ENCODE peak calls at places on chromosomes 2 and 18, in seven cellular contexts. Q is IMR-90, T is HepG2, O is fibroblast of lung, I is heart right ventricle, E is upper lobe of right lung, B is cardiac muscle cell. K is an unnamed sample.

GRCh38 chr2:73985318-73986084 is 791 bp downstream of the TET3 start:
- DNase-seq in Q (no peak), T (peak; percentile 31), O (no peak), I (peak; percentile 65), E (peak; percentile 75), B (peak; percentile 43), K (peak; percentile 63)

GRCh38 chr18:12879840-12880531 is 4.1 kb downstream of the PTPN2 start:
- DNase-seq in Q (no peak), T (no peak), O (no peak), I (no peak), E (no peak), B (no peak), K (no peak)

GRCh38 chr2:72112981-72113846 is 34.4 kb downstream of the CYP26B1 start:
- DNase-seq in Q (no peak), T (no peak), O (no peak), I (no peak), E (no peak), B (no peak), K (no peak)

GRCh38 chr2:7943446-7943845 is 738.4 kb upstream of the ID2 start:
- DNase-seq in Q (no peak), T (no peak), O (no peak), I (no peak), E (no peak), B (no peak), K (no peak)

GRCh38 chr2:30382995-30383394 is 64.1 kb upstream of the LCLAT1 start:
- DNase-seq in Q (no peak), T (no peak), O (no peak), I (no peak), E (no peak), B (no peak), K (no peak)

GRCh38 chr2:135819211-135819610 is 17.8 kb downstream of the LCT start:
- DNase-seq in Q (peak; percentile 50), T (peak; percentile 29), O (peak; percentile 59), I (no peak), E (no peak), B (peak; percentile 41), K (no peak)

GRCh38 chr2:165058471-165059265 is 103.3 kb upstream of the SLC38A11 start:
- DNase-seq in Q (no peak), T (no peak), O (no peak), I (no peak), E (no peak), B (no peak), K (no peak)

GRCh38 chr2:63789318-63790051 is 52.2 kb upstream of the UGP2 start:
- DNase-seq in Q (peak; percentile 70), T (no peak), O (peak; percentile 60), I (no peak), E (no peak), B (peak; percentile 30), K (no peak)

GRCh38 chr18:36766836-36767235 is 62.0 kb downstream of the TPGS2 start:
- DNase-seq in Q (no peak), T (no peak), O (peak; percentile 15), I (no peak), E (no peak), B (no peak), K (no peak)

GRCh38 chr2:101993772-101994171 is 2.0 kb downstream of the IL1R2 start:
- DNase-seq in Q (no peak), T (no peak), O (no peak), I (no peak), E (no peak), B (no peak), K (no peak)

GRCh38 chr2:160812830-160813505 is 319.4 kb upstream of the RBMS1 start:
- DNase-seq in Q (no peak), T (no peak), O (no peak), I (no peak), E (no peak), B (peak; percentile 10), K (no peak)

GRCh38 chr2:220396287-220396686 is 768.9 kb downstream of the SLC4A3 start:
- DNase-seq in Q (peak; percentile 88), T (no peak), O (peak; percentile 86), I (no peak), E (no peak), B (peak; percentile 86), K (no peak)

GRCh38 chr18:23935804-23936203 is 78.8 kb upstream of the TTC39C start:
- DNase-seq in Q (no peak), T (no peak), O (no peak), I (no peak), E (no peak), B (no peak), K (no peak)

GRCh38 chr2:212528106-212528856 is 10.3 kb downstream of the ERBB4 start:
- DNase-seq in Q (no peak), T (no peak), O (no peak), I (peak; percentile 12), E (no peak), B (no peak), K (no peak)

GRCh38 chr18:30288662-30289414 is 753.7 kb downstream of the DSC3 start:
- DNase-seq in Q (no peak), T (no peak), O (no peak), I (no peak), E (no peak), B (no peak), K (no peak)

GRCh38 chr2:169768262-169768995 is 30.2 kb upstream of the SSB start:
- DNase-seq in Q (no peak), T (no peak), O (no peak), I (peak; percentile 24), E (peak; percentile 65), B (no peak), K (peak; percentile 32)

GRCh38 chr2:73112913-73113633 is at the start of gene RAB11FIP5:
- DNase-seq in Q (peak; percentile 88), T (peak; percentile 57), O (peak; percentile 90), I (peak; percentile 81), E (peak; percentile 90), B (peak; percentile 86), K (peak; percentile 81)

GRCh38 chr2:2159336-2159735 is 171.7 kb downstream of the MYT1L start:
- DNase-seq in Q (no peak), T (no peak), O (no peak), I (no peak), E (no peak), B (no peak), K (no peak)

GRCh38 chr2:227351639-227352038 is 26.6 kb downstream of the MFF start:
- DNase-seq in Q (no peak), T (no peak), O (no peak), I (no peak), E (no peak), B (no peak), K (no peak)
- H3K27ac ChIP-seq in Q (no peak overlapping the region), T (no peak overlapping the region), O (no peak overlapping the region), I (no peak overlapping the region), E (no peak overlapping the region), B (no peak overlapping the region), K (no peak overlapping the region)

GRCh38 chr2:82524826-82525225 is 1934.3 kb downstream of the SUCLG1 start:
- DNase-seq in Q (no peak), T (no peak), O (no peak), I (no peak), E (no peak), B (no peak), K (no peak)
- H3K9me3 ChIP-seq in Q (no peaks in the 10 kb centered on the region), T (peaks cover 5% of the 10 kb centered on the region), O (no peaks in the 10 kb centered on the region), I (no peaks in the 10 kb centered on the region), E (no peaks in the 10 kb centered on the region), B (no peaks in the 10 kb centered on the region), K (no peaks in the 10 kb centered on the region)

GRCh38 chr2:85579266-85579935 is 2.0 kb downstream of the VAMP8 start:
- DNase-seq in Q (no peak), T (no peak), O (no peak), I (no peak), E (no peak), B (no peak), K (no peak)
- H3K27ac ChIP-seq in Q (peak overlapping the region; percentile 32), T (peak overlapping the region; percentile 33), O (peak overlapping the region; percentile 71), I (peak overlapping the region; percentile 80), E (peak overlapping the region; percentile 94), B (peak overlapping the region; percentile 58), K (peak overlapping the region; percentile 73)

DNA sequence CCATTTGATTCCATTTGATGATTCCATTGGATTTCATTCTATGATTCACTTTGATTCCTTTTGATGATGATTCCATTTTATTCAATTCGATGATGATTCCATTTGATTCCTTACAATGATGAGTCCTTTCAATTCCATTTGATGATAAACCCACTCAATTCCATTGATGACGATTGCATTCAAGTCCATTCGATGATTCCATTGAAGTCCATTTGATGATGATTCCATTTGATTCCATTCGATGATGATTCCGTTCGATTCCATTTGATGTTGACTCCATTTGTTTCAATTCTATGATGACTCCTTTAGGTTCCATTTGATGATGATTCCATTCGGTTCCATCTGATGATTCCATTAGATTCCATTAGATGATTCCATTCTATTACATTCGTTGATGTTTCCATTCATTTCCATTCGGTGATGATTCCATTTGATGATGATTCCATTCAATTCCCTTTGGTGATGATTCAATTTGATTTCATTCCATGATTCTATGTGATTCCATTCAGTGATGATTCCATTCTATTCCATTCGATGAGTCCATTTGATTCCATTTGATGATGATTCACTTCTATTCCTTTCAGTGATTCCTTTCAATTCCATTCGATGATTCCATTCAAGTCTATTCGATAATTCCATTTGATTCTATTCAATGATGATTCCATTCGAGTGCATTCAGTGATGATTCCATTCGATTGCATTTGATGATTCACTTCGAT is 1106.0 kb downstream of the RPIA start:
- DNase-seq in Q (no peak), T (no peak), O (no peak), I (no peak), E (no peak), B (no peak), K (no peak)
- H3K9me3 ChIP-seq in Q (peaks cover 8% of the 10 kb centered on the region), T (peaks cover 100% of the 10 kb centered on the region), O (peaks cover 8% of the 10 kb centered on the region), I (peaks cover 35% of the 10 kb centered on the region), E (peaks cover 47% of the 10 kb centered on the region), B (peaks cover 53% of the 10 kb centered on the region), K (peaks cover 75% of the 10 kb centered on the region)

DNA sequence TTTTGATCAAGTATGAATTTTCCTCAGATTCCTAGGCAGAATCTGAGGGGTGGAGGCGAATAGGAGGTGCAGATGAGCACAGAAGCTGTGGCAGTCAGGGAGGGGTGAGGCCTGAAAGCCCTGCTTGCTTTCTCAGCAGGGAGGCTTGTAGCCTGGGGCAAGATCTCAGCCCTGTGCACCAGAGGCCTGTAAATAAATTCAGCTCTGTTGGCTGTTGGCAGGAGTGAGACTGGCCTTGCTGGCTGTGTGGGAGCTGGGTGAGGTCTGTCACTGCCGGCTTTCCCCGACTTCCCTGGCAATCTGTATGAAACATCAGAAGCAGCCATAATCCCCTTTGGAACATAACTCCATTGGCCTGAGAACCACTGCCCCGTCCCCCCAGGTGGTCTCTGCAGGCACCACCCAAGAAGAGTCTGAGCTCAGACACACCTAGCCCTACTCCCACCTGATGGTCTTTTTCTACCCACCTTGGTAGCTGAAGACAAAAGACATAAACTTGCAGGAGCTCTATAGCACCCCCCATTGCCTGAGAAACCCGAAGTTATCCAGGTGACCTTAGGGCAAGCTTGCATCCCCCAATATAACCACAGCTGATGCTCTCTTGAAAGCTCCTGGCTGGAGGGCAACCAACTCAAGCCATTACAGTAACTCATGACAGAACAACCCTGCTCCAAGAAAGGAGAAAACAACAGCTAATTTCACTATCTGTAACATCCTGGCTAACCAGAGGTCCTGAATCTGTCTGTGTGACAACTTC is 32.3 kb downstream of the EVA1A start:
- DNase-seq in Q (no peak), T (no peak), O (no peak), I (no peak), E (no peak), B (no peak), K (no peak)
- H3K27ac ChIP-seq in Q (no peak overlapping the region), T (peak overlapping the region; percentile 92), O (no peak overlapping the region), I (no peak overlapping the region), E (no peak overlapping the region), B (no peak overlapping the region), K (no peak overlapping the region)

DNA sequence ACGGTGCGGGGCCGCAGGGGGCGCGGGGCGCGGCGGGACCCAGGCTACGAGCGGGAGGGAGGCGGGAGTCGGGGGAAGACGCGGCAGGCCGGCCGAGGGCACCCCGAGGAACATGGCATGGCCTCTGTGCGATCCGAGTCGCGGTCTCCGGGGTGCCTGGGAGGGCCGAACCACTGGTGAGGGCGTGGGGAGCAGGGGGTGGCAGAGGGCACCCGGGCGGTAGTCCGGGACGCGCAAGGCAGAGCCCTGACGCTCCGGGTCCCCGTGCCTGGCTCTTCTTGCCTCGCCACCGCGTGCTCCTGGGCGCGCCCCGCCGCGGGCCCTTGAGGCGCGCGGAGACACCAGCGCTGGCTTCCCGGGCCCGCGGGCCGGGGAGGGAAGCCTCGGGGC is 4.2 kb downstream of the SOX11 start:
- DNase-seq in Q (peak; percentile 27), T (no peak), O (peak; percentile 52), I (no peak), E (no peak), B (peak; percentile 10), K (no peak)
- H3K9me3 ChIP-seq in Q (no peaks in the 10 kb centered on the region), T (no peaks in the 10 kb centered on the region), O (no peaks in the 10 kb centered on the region), I (no peaks in the 10 kb centered on the region), E (no peaks in the 10 kb centered on the region), B (no peaks in the 10 kb centered on the region), K (no peaks in the 10 kb centered on the region)